ENCODE peak calls at places on chromosome 21, in four cellular contexts. S is body of pancreas, J is upper lobe of left lung, T is right lobe of liver. G is an unnamed sample.

GRCh38 chr21:38597436-38597835 is 99.2 kb upstream of the ERG start:
- ATAC-seq in T (no peak), J (no peak), S (no peak), G (no peak)

GRCh38 chr21:37863842-37864241 is 52.4 kb downstream of the KCNJ6 start:
- ATAC-seq in S (no peak), J (no peak), T (no peak), G (no peak)

GRCh38 chr21:35428041-35428400 is 378.9 kb upstream of the RUNX1 start:
- ATAC-seq in S (no peak), J (no peak), T (no peak), G (peak)

GRCh38 chr21:17903029-17903806 is 84.1 kb upstream of the C21orf91 start:
- ATAC-seq in J (no peak), S (no peak), T (peak), G (no peak)

GRCh38 chr21:29176721-29177120 is 46.3 kb downstream of the MAP3K7CL start:
- ATAC-seq in S (no peak), T (no peak), J (no peak), G (no peak)

GRCh38 chr21:42379425-42380215 is 13.3 kb upstream of the TFF1 start:
- ATAC-seq in J (no peak), T (no peak), S (no peak), G (no peak)

GRCh38 chr21:17602874-17603273 is 9.8 kb downstream of the BTG3 start:
- ATAC-seq in J (no peak), S (no peak), T (no peak), G (no peak)

GRCh38 chr21:45887788-45888187 is 93.8 kb upstream of the COL6A1 start:
- ATAC-seq in J (no peak), S (no peak), T (no peak), G (no peak)

GRCh38 chr21:45706299-45706698 is 62.8 kb downstream of the PCBP3 start:
- ATAC-seq in S (no peak), T (no peak), J (no peak), G (no peak)

GRCh38 chr21:32364387-32364786 is 28.4 kb downstream of the URB1 start:
- ATAC-seq in T (no peak), S (no peak), J (peak), G (peak)

GRCh38 chr21:25360593-25360992 is 246.7 kb downstream of the MRPL39 start:
- ATAC-seq in T (no peak), J (no peak), S (peak), G (no peak)

DNA sequence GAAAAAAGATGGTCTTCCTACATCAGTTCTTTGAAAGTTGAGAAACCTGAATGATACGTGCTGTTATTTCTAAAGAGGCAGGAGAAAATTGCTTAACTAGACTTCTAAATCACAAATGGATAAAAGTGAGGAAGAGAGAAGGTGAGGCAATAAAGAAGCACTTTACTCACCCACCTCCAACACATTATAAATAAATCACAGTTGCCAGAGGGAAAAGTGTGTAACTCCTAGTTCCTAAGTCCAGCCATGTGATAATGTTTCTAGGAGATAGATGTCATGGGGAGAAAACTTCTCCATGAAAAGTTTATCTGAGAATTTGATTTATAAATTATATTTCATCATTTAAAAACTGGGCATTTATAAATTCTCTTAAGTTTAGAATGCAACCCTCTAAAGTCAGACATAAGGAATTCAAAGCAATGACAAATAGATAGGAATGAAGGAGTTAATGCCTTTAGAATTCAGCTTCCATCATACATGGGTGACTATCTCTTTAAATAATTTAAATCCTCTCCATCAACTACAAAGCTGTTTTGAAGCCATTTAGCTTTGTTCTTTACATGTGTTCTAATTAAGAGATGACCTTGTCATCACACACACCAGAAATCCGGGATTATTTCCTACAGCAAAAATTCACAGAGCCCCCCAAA is 60.0 kb downstream of the NRIP1 start:
- ATAC-seq in T (no peak), J (no peak), S (no peak), G (no peak)
- H3K4me3 ChIP-seq in T (no peak), J (no peak), S (no peak), G (peak)

GRCh38 chr21:27094182-27094948 is 127.5 kb upstream of the ADAMTS5 start:
- ATAC-seq in J (no peak), S (no peak), T (no peak), G (no peak)
- TF ChIP-seq CTCF in J (no peak), S (no peak), T (no peak), G (no peak)

DNA sequence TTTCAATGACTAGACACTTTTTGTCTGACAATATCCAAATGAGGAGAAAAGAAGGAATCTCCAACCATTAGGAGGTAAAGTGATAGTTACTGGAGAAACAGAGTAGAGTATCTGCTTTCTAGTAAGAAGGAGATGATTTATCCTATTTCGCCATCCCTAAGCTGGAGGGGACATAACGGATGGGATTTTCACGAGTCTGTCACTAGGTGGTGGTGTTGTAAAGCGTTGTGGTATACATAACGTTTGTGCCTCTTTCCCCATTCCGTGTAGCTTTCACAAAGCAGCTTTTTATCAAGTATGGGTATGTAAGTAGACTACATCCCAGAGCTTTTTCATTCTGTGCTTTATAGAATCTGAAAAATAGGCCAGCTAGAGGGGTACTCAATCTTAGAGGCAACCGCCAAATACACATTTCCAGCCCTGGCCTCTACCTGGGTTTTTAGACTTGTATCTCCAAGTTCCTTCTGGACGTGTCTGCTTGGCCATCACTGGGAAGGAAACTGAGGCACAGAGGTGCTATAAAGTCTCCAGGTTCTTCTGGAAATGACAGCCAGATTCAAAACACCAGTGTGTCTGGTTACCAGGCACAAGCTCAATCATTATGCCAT is 33.3 kb upstream of the FAM3B start:
- ATAC-seq in S (peak), J (peak), T (peak), G (peak)
- TF ChIP-seq POLR2A in S (no peak), J (no peak), T (no peak), G (no peak)

DNA sequence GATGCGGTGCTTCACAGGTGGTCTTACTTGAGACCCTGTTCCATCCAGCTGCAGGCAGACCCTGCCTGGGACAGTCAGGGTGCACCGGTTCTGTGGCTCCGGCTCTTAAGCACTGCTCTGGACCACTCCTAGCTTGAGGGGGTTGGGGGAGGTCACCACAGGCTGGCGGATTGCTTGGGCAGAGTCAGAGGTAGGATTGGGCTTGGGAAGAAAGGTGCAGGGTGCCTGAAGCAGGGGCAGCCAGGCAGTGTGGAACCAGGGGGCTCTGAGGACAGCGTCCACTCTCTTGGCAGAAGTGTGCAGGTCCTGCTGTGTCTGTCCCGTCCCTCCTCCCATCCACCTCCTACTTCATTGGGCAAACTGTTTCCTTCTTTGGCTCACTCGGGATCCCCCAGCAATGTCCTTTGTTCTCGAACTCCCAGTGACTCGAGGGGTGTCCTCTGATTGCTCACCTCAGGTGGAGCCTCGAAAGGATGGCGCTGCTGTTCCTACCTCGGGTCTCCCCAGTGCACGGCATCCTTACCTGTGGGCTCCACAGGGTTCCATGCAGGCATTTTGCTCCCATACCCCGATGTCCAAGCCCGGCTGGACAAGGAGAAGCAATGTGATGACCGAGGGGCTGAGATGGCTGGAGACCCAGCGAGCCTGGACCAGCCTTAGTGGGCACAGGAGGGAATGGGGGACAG is 1.8 kb downstream of the PDXK start:
- ATAC-seq in S (no peak), J (peak), T (no peak), G (no peak)
- H3K4me3 ChIP-seq in S (no peak), J (peak), T (peak), G (peak)

GRCh38 chr21:44684077-44684476 is 2.1 kb upstream of the KRTAP12-1 start:
- ATAC-seq in S (no peak), J (no peak), T (no peak), G (no peak)

GRCh38 chr21:44681152-44681551 is 811 bp downstream of the KRTAP12-1 start:
- ATAC-seq in J (no peak), S (no peak), T (no peak), G (no peak)

GRCh38 chr21:44684483-44684882 is 2.5 kb upstream of the KRTAP12-1 start:
- ATAC-seq in S (no peak), J (no peak), T (no peak), G (no peak)

GRCh38 chr21:44682580-44683151 is 703 bp upstream of the KRTAP12-1 start:
- ATAC-seq in S (no peak), T (no peak), J (no peak), G (no peak)

DNA sequence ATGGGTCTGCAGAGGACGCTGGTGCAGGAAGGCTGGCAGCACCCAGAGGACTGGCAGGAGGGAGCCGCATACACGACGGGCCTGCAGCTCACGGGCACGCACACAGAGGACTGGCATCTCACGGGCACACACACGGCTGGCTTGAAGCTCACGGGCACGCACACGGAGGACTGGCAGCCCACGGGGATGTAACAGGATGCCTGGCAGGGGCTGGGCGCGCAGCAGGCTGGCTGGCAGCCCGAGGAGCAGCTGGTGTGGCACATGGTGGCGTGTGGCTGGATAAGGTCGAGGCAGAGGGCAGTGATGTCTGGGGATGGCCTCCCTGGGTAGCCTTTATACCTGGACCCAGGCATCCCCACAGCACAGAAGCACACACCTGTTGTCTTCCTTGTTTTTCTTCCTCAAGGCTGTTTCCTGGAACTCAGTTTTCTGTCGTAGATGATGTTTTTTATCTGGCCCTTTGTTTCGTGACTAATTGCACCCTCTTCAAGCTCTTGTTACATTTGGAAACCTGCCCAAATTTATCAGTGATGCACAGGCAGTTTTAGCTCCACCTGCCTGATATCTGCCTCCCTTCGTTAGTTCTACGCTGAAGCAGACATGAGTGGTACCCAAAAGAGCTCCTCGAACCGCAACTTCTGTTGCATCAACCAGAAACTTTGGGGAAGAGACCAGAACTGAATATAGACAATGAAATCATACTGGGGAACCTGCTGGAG is at the start of gene KRTAP12-1:
- ATAC-seq in T (no peak), S (no peak), J (no peak), G (no peak)
- TF ChIP-seq CTCF in T (no peak), S (no peak), J (no peak), G (no peak)

GRCh38 chr21:26846036-26846931 is 1.1 kb upstream of the ADAMTS1 start:
- ATAC-seq in T (peak), J (peak), S (peak), G (peak)
- TF ChIP-seq POLR2A in T (peak), J (peak), S (no peak), G (peak)

DNA sequence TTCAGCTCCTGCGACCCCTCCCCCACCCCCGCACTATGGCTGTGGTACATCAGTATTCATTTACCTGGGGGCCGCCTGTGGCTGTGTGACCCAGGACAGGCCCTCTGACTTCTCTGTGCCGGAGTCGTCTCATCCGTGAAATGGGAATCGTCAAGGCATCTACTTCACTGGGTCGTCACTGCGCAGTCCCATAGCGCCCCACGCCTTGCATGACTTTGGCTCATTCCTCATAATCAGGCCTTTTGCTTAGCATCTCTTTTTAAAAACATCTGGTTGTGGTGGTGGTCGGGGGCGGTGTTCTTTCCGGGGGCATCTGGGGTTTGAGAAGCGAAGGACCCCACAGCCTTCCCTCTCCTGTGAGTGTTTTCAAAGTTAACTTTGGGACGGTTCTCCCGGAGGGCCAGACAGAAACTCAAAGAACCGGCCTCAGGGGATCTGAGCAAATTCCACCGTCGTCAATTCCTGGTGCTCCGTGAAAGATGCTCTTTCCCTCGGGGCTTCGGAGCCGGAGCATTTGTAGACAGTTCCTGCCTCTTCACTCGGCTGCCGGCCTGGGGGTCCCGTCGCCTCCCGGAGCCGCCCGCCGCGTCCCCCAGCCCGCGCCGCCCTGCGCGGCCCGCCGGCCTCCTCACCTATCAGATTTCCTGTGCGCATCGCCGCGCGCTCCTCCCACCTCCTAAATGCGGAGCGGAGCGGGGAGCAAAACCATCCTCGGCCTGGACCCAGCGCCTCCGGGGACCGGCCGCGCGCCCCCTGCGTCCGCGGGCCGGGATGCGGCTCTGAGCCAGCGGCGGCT is at the start of gene B3GALT5:
- ATAC-seq in J (no peak), T (no peak), S (peak), G (no peak)
- H3K4me3 ChIP-seq in J (peak), T (no peak), S (no peak), G (no peak)

GRCh38 chr21:43923391-43923790 is 58.4 kb downstream of the AGPAT3 start:
- ATAC-seq in J (no peak), S (no peak), T (peak), G (no peak)

GRCh38 chr21:43919871-43920801 is 55.1 kb downstream of the AGPAT3 start:
- ATAC-seq in J (no peak), T (peak), S (peak), G (no peak)

GRCh38 chr21:43922949-43923348 is 57.9 kb downstream of the AGPAT3 start:
- ATAC-seq in S (no peak), T (no peak), J (no peak), G (no peak)

GRCh38 chr21:43921979-43922945 is 57.2 kb downstream of the AGPAT3 start:
- ATAC-seq in T (no peak), S (no peak), J (no peak), G (peak)

GRCh38 chr21:43921602-43921978 is 56.6 kb downstream of the AGPAT3 start:
- ATAC-seq in T (no peak), S (no peak), J (no peak), G (no peak)
- TF ChIP-seq CTCF in T (no peak), S (no peak), J (no peak), G (no peak)

DNA sequence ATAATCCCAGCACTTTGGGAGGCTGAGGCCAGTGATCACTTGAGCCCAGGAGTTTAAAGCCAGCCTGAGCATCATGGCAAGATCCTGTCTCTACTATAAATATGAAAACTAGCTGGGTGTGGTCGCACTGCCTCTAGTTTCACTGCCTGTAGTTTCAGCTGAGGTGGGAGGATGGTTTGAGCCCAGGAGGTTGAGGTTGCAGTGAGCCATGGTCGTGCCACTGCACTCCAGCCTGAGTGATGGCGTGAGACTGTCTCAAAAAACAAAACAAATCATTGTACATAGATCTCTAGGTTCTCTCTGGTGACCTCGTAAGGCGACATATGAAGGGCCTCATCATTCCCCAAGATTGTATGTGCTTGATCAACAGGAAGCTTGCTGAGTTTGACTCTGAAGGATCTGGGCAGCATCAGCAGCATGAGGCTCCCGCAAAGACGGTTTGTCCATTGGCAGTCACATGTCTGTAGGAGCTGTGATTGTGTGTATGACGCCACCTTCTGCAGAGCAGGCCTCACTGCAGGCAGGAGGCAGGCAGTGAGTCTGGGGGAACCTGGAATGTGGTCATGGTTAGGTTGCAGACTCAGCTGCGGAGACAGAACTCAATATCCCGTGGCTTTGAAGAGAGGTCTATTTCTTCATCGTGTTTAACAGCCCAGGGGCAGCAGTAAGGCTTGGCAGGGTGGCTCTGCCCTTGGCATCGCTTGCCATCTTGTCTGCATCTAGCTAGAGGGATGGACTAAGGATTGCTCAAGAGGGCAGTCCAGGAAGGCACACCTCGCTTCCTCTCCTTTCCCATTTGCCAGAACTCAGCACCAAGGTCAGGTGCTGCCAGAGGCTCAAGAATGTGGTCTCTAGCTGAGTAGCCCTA is 13.9 kb downstream of the ATP5PO start:
- ATAC-seq in J (no peak), S (peak), T (peak), G (peak)
- TF ChIP-seq POLR2A in J (no peak), S (no peak), T (no peak), G (no peak)

GRCh38 chr21:43734830-43735229 is 15.9 kb downstream of the PDXK start:
- ATAC-seq in T (no peak), S (no peak), J (peak), G (peak)

GRCh38 chr21:43731891-43732711 is 13.2 kb downstream of the PDXK start:
- ATAC-seq in S (no peak), J (no peak), T (no peak), G (no peak)

GRCh38 chr21:43733060-43733459 is 14.1 kb downstream of the PDXK start:
- ATAC-seq in S (no peak), J (no peak), T (no peak), G (no peak)

GRCh38 chr21:43734131-43734634 is 15.3 kb downstream of the PDXK start:
- ATAC-seq in T (peak), J (peak), S (peak), G (peak)

DNA sequence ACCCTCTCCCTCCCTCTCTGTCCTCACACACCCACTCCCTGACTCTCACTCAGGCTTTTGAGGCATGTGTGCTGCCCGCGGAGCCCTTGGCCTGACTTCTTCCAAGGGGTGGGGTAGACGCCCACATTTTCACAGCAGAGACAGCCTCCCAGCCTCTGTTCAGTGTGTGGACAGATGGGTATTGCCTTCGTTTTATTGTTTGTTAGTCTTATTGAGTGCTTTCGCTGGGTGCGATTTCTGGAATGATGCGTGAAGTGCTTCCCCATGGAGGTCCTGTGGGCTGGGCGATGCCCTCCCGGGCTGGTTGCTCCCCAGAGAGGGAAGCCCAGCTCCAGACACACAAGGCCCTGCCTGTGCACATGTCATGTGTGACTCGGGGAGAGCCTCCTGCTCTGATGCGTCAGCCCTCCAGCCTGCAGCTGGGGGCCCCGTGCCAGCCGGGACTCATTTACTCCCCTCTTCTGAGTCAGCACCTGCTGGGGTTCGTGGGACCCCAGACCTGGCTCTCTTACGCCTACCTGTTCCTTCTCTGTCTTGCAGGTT is 14.7 kb downstream of the PDXK start:
- ATAC-seq in S (peak), J (peak), T (no peak), G (no peak)
- H3K4me3 ChIP-seq in S (no peak), J (no peak), T (no peak), G (no peak)